ENCODE peak calls at places on chromosome 22, in six cellular contexts. M is mammary epithelial cell, R is ovary, N is A549, E is left ventricle myocardium inferior, W is OCI-LY7. U is an unnamed sample.

GRCh38 chr22:37633693-37634504 is 5.6 kb upstream of the SH3BP1 start:
- DNase-seq in N (no peak), M (no peak), E (peak; percentile 90), W (peak; percentile 65), R (peak; percentile 97), U (peak; percentile 97)

GRCh38 chr22:47044722-47045545 is 282.5 kb downstream of the TBC1D22A start:
- DNase-seq in R (no peak), N (no peak), W (no peak), E (no peak), M (no peak), U (no peak)

GRCh38 chr22:39482768-39483167 is 19.3 kb upstream of the MIEF1 start:
- DNase-seq in M (no peak), W (no peak), E (no peak), N (no peak), R (no peak), U (peak; percentile 31)

GRCh38 chr22:17893900-17894299 is 119.6 kb upstream of the BID start:
- DNase-seq in M (no peak), W (no peak), N (no peak), E (no peak), R (no peak), U (no peak)

GRCh38 chr22:32764330-32765116 is 37.0 kb upstream of the TIMP3 start:
- DNase-seq in R (no peak), M (peak; percentile 60), W (no peak), E (peak; percentile 65), N (peak; percentile 41), U (peak; percentile 96)

GRCh38 chr22:31901388-31902137 is 42.8 kb upstream of the YWHAH start:
- DNase-seq in E (no peak), M (no peak), R (no peak), W (no peak), N (no peak), U (peak; percentile 21)

GRCh38 chr22:46318576-46318975 is 16.9 kb upstream of the TRMU start:
- DNase-seq in R (no peak), E (no peak), M (no peak), W (no peak), N (no peak), U (no peak)

GRCh38 chr22:37549704-37550059 is 10.6 kb upstream of the CDC42EP1 start:
- DNase-seq in W (no peak), N (no peak), E (no peak), M (no peak), R (no peak), U (peak; percentile 57)

GRCh38 chr22:36510966-36511881 is 4.4 kb upstream of the FOXRED2 start:
- DNase-seq in E (no peak), N (peak; percentile 55), R (no peak), W (peak; percentile 59), M (peak; percentile 21), U (peak; percentile 76)
- TF ChIP-seq CTCF in E (peak; percentile 66), N (peak; percentile 42), R (peak; percentile 25), W (peak; percentile 77), M (peak; percentile 67), U (peak; percentile 81)

GRCh38 chr22:45280583-45280972 is 4.2 kb upstream of the UPK3A start:
- DNase-seq in M (no peak), W (no peak), N (no peak), R (no peak), E (no peak), U (no peak)

GRCh38 chr22:45285431-45286058 is 796 bp downstream of the UPK3A start:
- DNase-seq in M (no peak), W (no peak), N (no peak), E (no peak), R (no peak), U (no peak)

GRCh38 chr22:45280995-45281394 is 3.8 kb upstream of the UPK3A start:
- DNase-seq in R (no peak), M (no peak), W (no peak), E (no peak), N (no peak), U (no peak)

GRCh38 chr22:45286854-45287551 is 2.3 kb downstream of the UPK3A start:
- DNase-seq in R (no peak), M (no peak), E (no peak), N (no peak), W (no peak), U (no peak)

GRCh38 chr22:45284705-45285305 is at the start of gene UPK3A:
- DNase-seq in W (no peak), N (no peak), E (peak; percentile 80), R (peak; percentile 41), M (peak; percentile 32), U (no peak)
- H3K4me3 ChIP-seq in W (no peak within 1 kb of the TSS), N (peak within 1 kb of the TSS; percentile 44), E (peak within 1 kb of the TSS; percentile 61), R (peak within 1 kb of the TSS; percentile 23), M (no peak within 1 kb of the TSS), U (peak within 1 kb of the TSS; percentile 8)

DNA sequence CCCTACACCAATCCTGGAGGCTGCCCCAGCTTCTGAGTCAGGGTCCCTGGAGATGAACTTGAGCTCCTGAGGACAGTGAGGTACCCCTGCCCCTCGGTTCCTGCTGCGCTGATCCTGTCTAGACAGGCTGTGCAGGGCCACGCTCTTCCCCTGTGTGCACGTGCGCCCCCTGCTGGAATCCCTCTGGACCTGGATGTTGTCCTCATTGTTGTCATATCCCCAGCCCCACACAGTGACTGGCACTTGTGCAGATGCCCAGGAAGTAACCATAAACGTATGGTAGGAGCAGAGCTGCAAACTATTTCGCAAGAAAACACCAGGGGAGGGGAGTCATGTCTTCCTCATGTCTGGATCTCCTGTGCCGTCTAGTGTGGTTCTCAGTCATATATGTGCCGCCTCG is 114.7 kb downstream of the CRYBB2 start:
- DNase-seq in R (no peak), E (peak; percentile 28), N (peak; percentile 19), W (peak; percentile 65), M (peak; percentile 21), U (peak; percentile 10)
- TF ChIP-seq CTCF in R (no peak), E (peak; percentile 55), N (no peak), W (peak; percentile 76), M (peak; percentile 40), U (peak; percentile 41)

DNA sequence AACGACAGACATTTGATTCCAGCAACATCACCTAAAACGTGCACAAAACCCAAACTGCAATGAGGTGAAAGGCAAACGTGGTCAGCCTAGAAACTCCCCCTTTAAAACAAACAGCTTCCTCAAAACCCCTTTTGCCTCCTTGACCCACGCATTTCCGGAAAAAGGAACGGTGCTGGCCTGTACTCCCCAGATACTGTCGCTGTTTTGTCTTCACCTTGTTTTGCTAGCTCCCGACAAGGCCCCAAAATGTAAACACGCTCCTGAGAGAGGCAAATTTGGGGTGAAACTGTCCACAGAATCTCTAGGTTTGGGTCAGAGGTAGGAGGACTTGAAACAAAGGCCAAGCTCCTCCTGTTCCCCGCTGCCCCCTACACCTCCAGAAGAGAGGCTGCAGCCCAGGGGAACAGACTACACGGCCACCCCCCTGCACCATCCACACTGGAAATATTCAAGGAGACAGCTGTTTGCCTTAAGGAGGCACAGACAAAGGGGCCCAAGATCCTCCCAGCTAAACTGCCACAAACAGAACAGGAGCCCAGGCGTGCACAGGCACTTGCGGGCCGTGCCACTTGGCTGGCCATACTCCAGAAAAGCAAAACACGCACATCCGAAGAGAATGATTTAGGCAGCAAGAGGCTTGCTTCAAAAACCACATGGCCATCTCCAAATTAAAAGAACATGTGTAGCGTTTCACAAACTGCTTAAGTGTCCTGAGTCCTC is 160.6 kb upstream of the GRK3 start:
- DNase-seq in R (no peak), W (no peak), N (peak; percentile 29), M (peak; percentile 21), E (no peak), U (peak; percentile 28)
- H3K4me3 ChIP-seq in R (peak overlapping the region; percentile 53), W (peak overlapping the region; percentile 87), N (peak overlapping the region; percentile 98), M (peak overlapping the region; percentile 72), E (peak overlapping the region; percentile 88), U (peak overlapping the region; percentile 61)

GRCh38 chr22:44360306-44360685 is 47.5 kb upstream of the SHISAL1 start:
- DNase-seq in N (no peak), E (no peak), W (no peak), R (peak; percentile 6), M (no peak), U (no peak)

GRCh38 chr22:44362249-44363040 is 49.7 kb upstream of the SHISAL1 start:
- DNase-seq in N (no peak), R (peak; percentile 3), M (no peak), W (no peak), E (no peak), U (no peak)

GRCh38 chr22:44361391-44362126 is 48.8 kb upstream of the SHISAL1 start:
- DNase-seq in W (no peak), N (peak; percentile 18), M (peak; percentile 78), R (peak; percentile 7), E (no peak), U (no peak)

GRCh38 chr22:44359496-44360110 is 46.9 kb upstream of the SHISAL1 start:
- DNase-seq in M (no peak), E (no peak), N (no peak), R (peak; percentile 13), W (no peak), U (no peak)

DNA sequence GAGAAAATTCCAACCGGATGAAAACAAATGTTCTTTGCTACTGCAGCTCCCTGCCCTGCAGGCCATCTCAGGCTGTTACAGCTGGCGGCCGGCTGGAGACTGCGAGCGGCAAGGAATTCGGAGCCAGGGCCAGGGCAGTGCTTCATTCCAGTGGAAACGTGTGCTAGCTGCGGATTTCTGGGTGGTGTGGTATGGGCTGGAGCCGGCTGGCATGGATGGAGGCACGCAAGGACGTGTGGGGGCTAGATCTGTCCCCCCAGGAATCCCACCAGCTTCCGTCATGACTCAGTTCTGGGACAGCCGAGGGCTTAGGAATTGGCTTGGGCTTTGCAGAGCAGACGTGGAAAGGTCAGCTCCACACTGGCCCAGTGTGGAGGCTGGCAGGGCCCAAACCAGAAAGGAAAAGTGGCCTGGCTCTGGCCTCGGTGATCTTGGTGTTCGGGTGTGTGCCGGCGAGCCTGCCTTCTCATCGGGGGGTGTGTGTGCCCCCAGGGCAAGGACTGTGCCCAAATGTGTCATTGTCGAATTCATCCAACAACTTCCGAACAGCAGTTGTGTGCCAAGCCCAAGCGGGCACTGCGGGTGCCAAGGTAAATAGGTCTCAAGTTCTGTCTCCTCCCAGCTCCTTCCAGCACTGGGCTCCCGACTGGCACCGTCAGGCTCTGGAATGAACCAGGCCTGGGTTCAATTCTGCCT is 48.1 kb upstream of the SHISAL1 start:
- DNase-seq in E (peak; percentile 56), W (no peak), R (peak; percentile 57), M (peak; percentile 96), N (peak; percentile 82), U (peak; percentile 37)
- TF ChIP-seq CTCF in E (peak; percentile 54), W (no peak), R (peak; percentile 28), M (peak; percentile 29), N (no peak), U (peak; percentile 37)

DNA sequence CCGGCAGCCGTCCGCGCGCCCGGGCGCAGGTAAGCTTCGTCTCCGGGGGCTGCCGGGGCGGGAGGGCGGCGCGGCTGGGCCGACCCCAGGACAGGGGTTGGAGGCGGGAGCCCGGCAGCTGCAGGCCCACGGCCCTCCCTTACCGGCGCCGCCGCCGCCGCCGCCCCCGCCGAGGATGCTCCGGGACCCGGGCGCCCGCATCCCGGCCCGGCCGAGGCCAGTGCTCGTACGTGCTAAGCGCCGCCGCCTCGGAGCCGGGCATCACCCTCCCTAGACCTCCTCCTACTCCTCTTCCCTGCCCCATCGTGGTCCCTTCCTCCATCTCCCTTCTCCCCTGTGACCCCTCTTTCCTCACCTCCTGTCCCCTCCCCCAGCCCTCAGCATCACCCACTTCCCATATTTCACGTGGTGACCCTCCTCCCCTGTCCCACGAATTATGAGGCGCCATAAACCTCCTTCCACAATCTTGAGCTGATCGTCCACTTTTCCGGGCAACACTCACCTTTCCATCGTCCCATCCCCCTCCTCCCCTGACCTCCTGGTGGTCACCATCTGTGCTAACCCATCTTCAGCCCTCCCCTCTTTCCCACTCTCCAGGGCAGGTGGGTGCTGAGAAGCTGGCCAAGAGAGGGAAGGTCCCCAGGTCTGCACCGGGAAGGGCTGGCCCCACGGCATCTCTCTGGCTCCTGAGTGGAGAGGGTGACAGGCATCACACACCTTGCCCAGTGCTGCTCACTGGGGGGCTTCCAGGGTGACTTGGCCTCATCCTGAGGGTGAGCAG is 588 bp downstream of the ASPHD2 start:
- DNase-seq in M (no peak), R (no peak), E (no peak), N (no peak), W (peak; percentile 32), U (no peak)
- H3K4me3 ChIP-seq in M (peak overlapping the region; percentile 65), R (peak overlapping the region; percentile 38), E (peak overlapping the region; percentile 70), N (peak overlapping the region; percentile 72), W (peak overlapping the region; percentile 73), U (peak overlapping the region; percentile 66)

U was measured in choroid plexus epithelial cell.